ENCODE peak calls at places on chromosomes 11 and 22, in four cellular contexts. Q, E, J and A are unnamed samples.

GRCh38 chr11:129451524-129451923 is 75.9 kb downstream of the BARX2 start:
- DNase-seq in Q (no peak), E (no peak), J (no peak), A (no peak)

GRCh38 chr11:46121724-46122477 is 647 bp upstream of the PHF21A start:
- DNase-seq in Q (peak), E (peak), J (peak), A (no peak)

GRCh38 chr11:763073-763463 is 14.2 kb downstream of the GATD1 start:
- DNase-seq in Q (no peak), E (peak), J (no peak), A (no peak)

GRCh38 chr11:59523541-59523940 is 12.2 kb downstream of the OR4D9 start:
- DNase-seq in Q (no peak), E (peak), J (no peak), A (no peak)

GRCh38 chr11:22471405-22471804 is 133.2 kb downstream of the SLC17A6 start:
- DNase-seq in Q (no peak), E (no peak), J (no peak), A (no peak)

GRCh38 chr11:12900496-12900895 is 108.6 kb upstream of the RASSF10 start:
- DNase-seq in Q (peak), E (peak), J (no peak), A (no peak)

GRCh38 chr11:134532176-134532920 is 120.3 kb upstream of the B3GAT1 start:
- DNase-seq in Q (no peak), E (no peak), J (peak), A (no peak)

GRCh38 chr22:50720861-50721844 is 16.9 kb upstream of the ACR start:
- DNase-seq in Q (no peak), E (no peak), J (no peak), A (no peak)

GRCh38 chr22:47146941-47147340 is 384.5 kb downstream of the TBC1D22A start:
- DNase-seq in Q (no peak), E (no peak), J (no peak), A (no peak)

GRCh38 chr11:73869234-73869949 is 7.3 kb downstream of the COA4 start:
- DNase-seq in Q (no peak), E (no peak), J (no peak), A (no peak)

GRCh38 chr11:43486141-43486540 is 127.4 kb downstream of the TTC17 start:
- DNase-seq in Q (no peak), E (peak), J (no peak), A (no peak)

GRCh38 chr11:27621440-27622161 is 78.7 kb downstream of the BDNF start:
- DNase-seq in Q (no peak), E (no peak), J (no peak), A (no peak)

GRCh38 chr11:81669944-81670526 is 1063.6 kb downstream of the FAM181B start:
- DNase-seq in Q (no peak), E (no peak), J (no peak), A (no peak)

GRCh38 chr11:94049351-94049750 is 28.2 kb downstream of the HEPHL1 start:
- DNase-seq in Q (no peak), E (no peak), J (no peak), A (no peak)

GRCh38 chr11:102196816-102197215 is 86.6 kb downstream of the YAP1 start:
- DNase-seq in Q (no peak), E (no peak), J (no peak), A (no peak)

GRCh38 chr11:110409174-110409573 is 20.6 kb upstream of the FDX1 start:
- DNase-seq in Q (no peak), E (no peak), J (no peak), A (no peak)

GRCh38 chr11:95187730-95188129 is 43.3 kb downstream of the SESN3 start:
- DNase-seq in Q (no peak), E (peak), J (no peak), A (no peak)

GRCh38 chr11:112225753-112226061 is 521 bp upstream of the PTS start:
- DNase-seq in Q (no peak), E (no peak), J (no peak), A (no peak)

GRCh38 chr22:38083931-38084631 is at the start of gene SLC16A8:
- DNase-seq in Q (no peak), E (no peak), J (no peak), A (no peak)

GRCh38 chr11:113204280-113204679 is 110.1 kb upstream of the TTC12 start:
- DNase-seq in Q (no peak), E (no peak), J (no peak), A (no peak)

GRCh38 chr11:639324-639977 is 2.4 kb downstream of the DRD4 start:
- DNase-seq in Q (no peak), E (no peak), J (no peak), A (no peak)

GRCh38 chr22:44882226-44882905 is 127.4 kb downstream of the PHF21B start:
- DNase-seq in Q (no peak), E (no peak), J (no peak), A (no peak)

GRCh38 chr11:35139883-35140282 is 912 bp downstream of the CD44 start:
- DNase-seq in Q (no peak), E (no peak), J (no peak), A (no peak)

GRCh38 chr11:72625746-72626636 is 48.2 kb downstream of the PDE2A start:
- DNase-seq in Q (peak), E (peak), J (no peak), A (no peak)

GRCh38 chr11:111221208-111221607 is 24.3 kb upstream of the POU2AF2 start:
- DNase-seq in Q (no peak), E (no peak), J (no peak), A (no peak)

GRCh38 chr11:2769779-2770555 is 70.2 kb upstream of the KCNQ1OT1 start:
- DNase-seq in Q (no peak), E (no peak), J (peak), A (no peak)

GRCh38 chr22:26502688-26503561 is 9.3 kb downstream of the TFIP11 start:
- DNase-seq in Q (no peak), E (peak), J (peak), A (no peak)

GRCh38 chr22:47172771-47173534 is 410.5 kb downstream of the TBC1D22A start:
- DNase-seq in Q (no peak), E (no peak), J (peak), A (no peak)

GRCh38 chr11:34427171-34427805 is 11.4 kb upstream of the CAT start:
- DNase-seq in Q (peak), E (peak), J (no peak), A (no peak)

GRCh38 chr22:49380095-49380827 is 447.4 kb downstream of the BRD1 start:
- DNase-seq in Q (no peak), E (no peak), J (no peak), A (no peak)

GRCh38 chr11:77801477-77801876 is 19.0 kb downstream of the RSF1 start:
- DNase-seq in Q (peak), E (no peak), J (no peak), A (no peak)

GRCh38 chr11:1298695-1299492 is 10.5 kb downstream of the TOLLIP start:
- DNase-seq in Q (peak), E (peak), J (peak), A (no peak)

GRCh38 chr22:43050995-43051394 is 36.0 kb upstream of the PACSIN2 start:
- DNase-seq in Q (peak), E (no peak), J (peak), A (no peak)

GRCh38 chr11:121191787-121192186 is 90.7 kb downstream of the TECTA start:
- DNase-seq in Q (no peak), E (no peak), J (no peak), A (no peak)

GRCh38 chr11:36239636-36240035 is 49.6 kb downstream of the COMMD9 start:
- DNase-seq in Q (no peak), E (no peak), J (no peak), A (no peak)

GRCh38 chr22:43891360-43892182 is at the start of gene PNPLA5:
- DNase-seq in Q (no peak), E (no peak), J (peak), A (no peak)

DNA sequence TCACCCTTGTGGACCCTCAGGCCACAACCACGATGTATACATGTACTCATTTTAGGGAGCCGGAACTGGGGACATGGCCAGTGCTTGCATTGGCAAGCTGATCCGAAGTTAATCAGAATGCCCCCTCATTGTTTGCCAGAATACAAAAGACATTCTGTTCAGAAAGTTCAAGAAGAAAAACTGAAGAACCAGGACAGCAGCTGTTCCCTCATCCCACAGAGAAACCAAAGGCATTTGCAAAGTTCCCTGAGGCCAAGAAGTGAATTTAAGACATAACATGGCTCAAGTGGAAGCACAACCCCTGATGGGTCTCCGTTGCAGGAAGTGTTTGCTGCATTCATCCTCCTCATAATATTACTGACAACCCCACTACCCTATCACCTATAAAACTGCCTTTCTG is 101.8 kb upstream of the AKIP1 start:
- DNase-seq in Q (no peak), E (no peak), J (no peak), A (no peak)
- TF ChIP-seq HDAC6 in Q (no peak), E (no peak), J (no peak), A (no peak)

DNA sequence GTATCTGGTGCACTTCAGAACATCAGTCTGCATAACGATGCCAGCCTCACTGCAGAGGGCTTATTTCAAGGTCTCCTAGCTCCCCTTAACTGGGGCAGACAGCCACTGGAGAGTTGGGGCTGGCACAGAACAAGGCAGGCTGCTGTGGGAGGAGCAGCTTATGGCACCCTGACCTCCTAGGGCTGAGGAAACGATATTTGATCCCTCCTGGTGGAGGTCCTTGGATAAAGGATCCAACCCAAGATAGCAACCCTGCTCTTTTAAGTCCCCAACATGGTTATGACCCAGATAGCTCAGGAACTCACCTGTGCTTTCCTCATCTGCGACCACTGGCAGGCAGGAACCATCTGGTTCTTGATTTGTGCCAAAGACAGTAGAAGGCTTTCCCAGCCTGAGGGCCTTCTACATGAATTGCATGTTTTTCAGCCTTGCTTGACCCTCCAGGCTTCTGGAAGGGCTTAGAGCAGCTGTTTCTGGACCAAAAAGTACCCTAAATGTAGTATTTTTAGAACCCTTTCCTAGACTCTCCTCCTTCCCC is 2.8 kb downstream of the TMEM109 start:
- DNase-seq in Q (no peak), E (no peak), J (no peak), A (no peak)
- TF ChIP-seq HDAC6 in Q (no peak), E (no peak), J (no peak), A (no peak)

GRCh38 chr22:25146311-25146710 is 53.3 kb upstream of the CRYBB3 start:
- DNase-seq in Q (no peak), E (no peak), J (no peak), A (no peak)

GRCh38 chr22:25144522-25144921 is 55.1 kb upstream of the CRYBB3 start:
- DNase-seq in Q (no peak), E (no peak), J (no peak), A (no peak)

GRCh38 chr22:25143161-25144076 is 56.2 kb upstream of the CRYBB3 start:
- DNase-seq in Q (no peak), E (no peak), J (no peak), A (no peak)

GRCh38 chr22:25139062-25139461 is 60.6 kb upstream of the CRYBB3 start:
- DNase-seq in Q (no peak), E (no peak), J (no peak), A (no peak)

DNA sequence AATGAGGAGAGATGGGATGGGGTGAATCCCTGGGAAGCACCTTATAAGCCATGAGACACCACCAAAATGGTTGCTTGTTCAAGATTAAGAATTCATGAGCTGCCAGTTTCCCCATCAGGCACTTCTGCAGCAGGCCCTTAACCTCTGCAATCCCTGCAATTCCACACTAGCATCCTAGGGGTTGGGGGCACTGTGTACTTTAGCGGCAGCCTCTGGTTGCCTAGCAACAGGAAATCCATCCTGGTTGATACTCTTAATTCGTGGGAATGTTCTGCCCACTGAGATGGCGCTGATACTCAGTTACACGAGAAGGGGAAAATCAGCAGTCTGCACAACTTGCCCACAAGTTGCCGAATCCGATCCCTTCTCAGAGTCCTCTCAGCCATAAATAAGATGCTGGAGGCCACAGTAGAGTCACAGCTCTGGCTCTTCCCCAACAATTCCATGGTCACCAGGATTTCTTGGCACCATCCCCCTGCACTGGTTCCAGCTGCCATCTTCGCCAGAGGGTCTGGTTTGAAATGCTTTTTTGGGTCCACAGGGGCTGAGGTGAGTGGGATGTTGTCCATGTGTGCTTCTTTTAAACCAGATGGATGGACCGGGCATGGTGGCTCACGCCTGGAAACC is 57.6 kb upstream of the CRYBB3 start:
- DNase-seq in Q (no peak), E (no peak), J (no peak), A (no peak)
- TF ChIP-seq HDAC6 in Q (no peak), E (no peak), J (no peak), A (no peak)

DNA sequence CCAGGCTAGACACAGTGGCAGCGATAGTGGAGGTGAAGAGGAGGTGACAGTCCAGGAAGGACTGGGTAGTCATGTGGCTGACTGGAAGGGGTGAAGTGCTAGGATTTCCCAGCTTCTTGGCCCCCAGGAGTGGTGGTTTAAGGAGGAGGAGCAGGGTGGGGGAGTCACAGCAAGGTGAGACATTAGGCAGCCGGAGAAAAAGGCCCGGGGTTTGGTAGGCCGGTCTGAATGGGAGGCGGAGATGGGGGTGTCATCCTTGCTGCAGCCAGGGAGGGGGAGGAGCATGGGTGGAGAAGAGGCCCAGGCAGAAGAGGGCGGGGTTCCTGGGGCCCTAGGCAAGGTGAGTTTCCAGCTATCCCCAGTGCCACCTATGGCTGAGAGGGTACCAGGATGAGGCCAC is 6.1 kb downstream of the SIPA1 start:
- DNase-seq in Q (no peak), E (peak), J (no peak), A (no peak)
- TF ChIP-seq HDAC6 in Q (no peak), E (no peak), J (no peak), A (no peak)